ENCODE peak calls at places on chromosomes 3 and 15, in ten cellular contexts. S, Y, V, C, E, A, B, I, X and O are unnamed samples.

GRCh38 chr3:146966124-146966523 is 361.0 kb upstream of the PLSCR5 start:
- DNase-seq in Y (no peak), C (no peak), A (no peak), S (no peak), E (no peak), X (no peak), B (no peak), I (no peak), V (no peak), O (no peak)

GRCh38 chr3:24522155-24522579 is 27.5 kb upstream of the THRB start:
- DNase-seq in E (no peak), C (no peak), A (peak), Y (peak), B (no peak), I (peak), S (no peak), V (peak), X (no peak), O (no peak)

GRCh38 chr3:186477033-186477432 is 67.1 kb downstream of the CRYGS start:
- DNase-seq in X (no peak), C (no peak), A (no peak), I (no peak), B (no peak), V (no peak), E (no peak), Y (no peak), S (no peak), O (no peak)

GRCh38 chr3:136197159-136197715 is 1.1 kb upstream of the MSL2 start:
- DNase-seq in C (no peak), X (no peak), B (peak), S (no peak), I (no peak), E (no peak), A (no peak), Y (no peak), V (no peak), O (no peak)

GRCh38 chr3:140441006-140441405 is 236.9 kb upstream of the TRIM42 start:
- DNase-seq in X (peak), A (no peak), S (no peak), E (no peak), C (no peak), I (no peak), B (no peak), Y (no peak), V (peak), O (peak)

GRCh38 chr15:46732060-46732459 is 985.2 kb upstream of the SEMA6D start:
- DNase-seq in C (no peak), V (no peak), I (no peak), B (no peak), S (no peak), Y (no peak), X (no peak), A (no peak), E (no peak), O (no peak)

GRCh38 chr3:189355481-189356201 is 183.9 kb downstream of the TPRG1 start:
- DNase-seq in B (peak), X (peak), E (peak), I (no peak), S (peak), C (no peak), A (no peak), Y (no peak), V (no peak), O (peak)

GRCh38 chr3:67113802-67114407 is 115.8 kb downstream of the KBTBD8 start:
- DNase-seq in Y (peak), B (peak), S (peak), I (peak), X (peak), A (peak), V (peak), E (peak), C (peak), O (peak)

GRCh38 chr15:78977091-78977571 is 32.3 kb upstream of the CTSH start:
- DNase-seq in S (peak), C (no peak), X (no peak), B (no peak), E (no peak), V (no peak), Y (peak), I (no peak), A (no peak), O (no peak)

GRCh38 chr3:73508330-73508954 is 116.3 kb downstream of the PDZRN3 start:
- DNase-seq in Y (no peak), V (no peak), S (peak), E (peak), B (peak), I (peak), C (peak), X (peak), A (peak), O (peak)

GRCh38 chr3:46626039-46626438 is 13.7 kb downstream of the FAM240A start:
- DNase-seq in A (no peak), E (no peak), Y (no peak), X (no peak), V (no peak), I (no peak), C (no peak), B (no peak), S (no peak), O (no peak)

GRCh38 chr15:93109370-93110105 is 20.5 kb upstream of the RGMA start:
- DNase-seq in C (no peak), I (no peak), Y (no peak), V (no peak), A (no peak), B (no peak), X (no peak), E (no peak), S (no peak), O (no peak)

GRCh38 chr15:77647961-77648360 is 15.2 kb upstream of the LINGO1 start:
- DNase-seq in S (no peak), A (no peak), Y (no peak), E (no peak), V (no peak), C (no peak), X (no peak), B (no peak), I (no peak), O (no peak)

GRCh38 chr3:30626443-30627181 is 20.2 kb downstream of the TGFBR2 start:
- DNase-seq in S (no peak), I (no peak), A (no peak), V (no peak), X (peak), B (no peak), C (no peak), E (no peak), Y (no peak), O (peak)

GRCh38 chr3:149621218-149622005 is 36.4 kb downstream of the WWTR1 start:
- DNase-seq in A (no peak), I (no peak), E (no peak), S (peak), B (no peak), C (no peak), V (no peak), Y (no peak), X (peak), O (peak)

GRCh38 chr15:90095521-90095959 is 6.7 kb downstream of the IDH2 start:
- DNase-seq in V (no peak), E (no peak), B (no peak), X (no peak), S (peak), A (no peak), Y (no peak), C (no peak), I (no peak), O (no peak)

GRCh38 chr3:150118219-150118618 is 147.5 kb upstream of the PFN2 start:
- DNase-seq in I (no peak), B (no peak), E (no peak), Y (no peak), X (no peak), C (no peak), A (no peak), S (no peak), V (no peak), O (no peak)

GRCh38 chr3:188279696-188280398 is 125.9 kb downstream of the LPP start:
- DNase-seq in Y (no peak), S (peak), B (no peak), C (no peak), V (no peak), E (no peak), I (no peak), X (no peak), A (no peak), O (peak)

GRCh38 chr3:16258177-16258576 is 6.6 kb downstream of the DPH3 start:
- DNase-seq in I (no peak), B (no peak), E (no peak), X (no peak), S (no peak), C (no peak), A (no peak), V (no peak), Y (no peak), O (no peak)

GRCh38 chr3:124246949-124247348 is 255.0 kb upstream of the ROPN1 start:
- DNase-seq in E (no peak), S (peak), X (peak), I (no peak), Y (no peak), C (peak), V (no peak), A (no peak), B (no peak), O (no peak)

GRCh38 chr3:183473969-183474368 is 45.5 kb upstream of the MCF2L2 start:
- DNase-seq in Y (no peak), E (no peak), I (no peak), A (no peak), X (no peak), S (no peak), C (no peak), V (no peak), B (no peak), O (no peak)

GRCh38 chr3:163481738-163482137 is 1596.6 kb downstream of the SI start:
- DNase-seq in B (no peak), X (no peak), E (no peak), C (no peak), A (no peak), V (no peak), Y (no peak), I (no peak), S (no peak), O (no peak)

GRCh38 chr3:49899815-49900214 is 3.9 kb downstream of the MST1R start:
- DNase-seq in E (no peak), Y (no peak), C (no peak), S (peak), V (no peak), A (no peak), B (no peak), X (peak), I (no peak), O (no peak)

GRCh38 chr3:187256217-187256616 is 35.3 kb downstream of the MASP1 start:
- DNase-seq in C (peak), A (no peak), B (no peak), Y (no peak), I (no peak), S (no peak), V (no peak), X (no peak), E (no peak), O (no peak)

GRCh38 chr3:72446406-72447058 is 401.7 kb downstream of the SHQ1 start:
- DNase-seq in I (peak), X (peak), B (peak), S (peak), A (no peak), Y (peak), C (no peak), V (no peak), E (peak), O (peak)

GRCh38 chr3:150775001-150775599 is 12.1 kb upstream of the SIAH2 start:
- DNase-seq in C (no peak), S (no peak), V (no peak), E (no peak), Y (no peak), B (no peak), X (peak), I (no peak), A (no peak), O (peak)

GRCh38 chr15:70156781-70157261 is 59.1 kb upstream of the TLE3 start:
- DNase-seq in A (no peak), E (no peak), C (no peak), S (no peak), I (no peak), B (no peak), V (peak), X (peak), Y (no peak), O (peak)

GRCh38 chr3:4407941-4408340 is 59.1 kb downstream of the SUMF1 start:
- DNase-seq in I (no peak), B (no peak), V (no peak), S (no peak), Y (no peak), A (no peak), X (no peak), C (no peak), E (no peak), O (no peak)

GRCh38 chr3:128081846-128082245 is 29.6 kb downstream of the SEC61A1 start:
- DNase-seq in S (no peak), Y (no peak), V (no peak), E (no peak), A (no peak), B (no peak), X (peak), C (no peak), I (no peak), O (peak)

GRCh38 chr15:79160211-79160610 is 69.6 kb upstream of the RASGRF1 start:
- DNase-seq in V (no peak), I (no peak), B (no peak), C (no peak), X (peak), S (no peak), A (no peak), Y (no peak), E (no peak), O (no peak)

GRCh38 chr15:68885070-68885469 is 45.3 kb upstream of the SPESP1 start:
- DNase-seq in S (no peak), X (peak), A (no peak), Y (no peak), B (no peak), E (no peak), C (no peak), I (no peak), V (peak), O (peak)

GRCh38 chr3:184177331-184177731 is 2.7 kb downstream of the AP2M1 start:
- DNase-seq in I (no peak), V (peak), C (no peak), A (peak), Y (no peak), E (no peak), X (peak), B (no peak), S (no peak), O (peak)

GRCh38 chr3:169138849-169139416 is 524.6 kb downstream of the MECOM start:
- DNase-seq in I (no peak), E (no peak), S (no peak), C (no peak), V (no peak), A (no peak), Y (no peak), B (no peak), X (no peak), O (no peak)

GRCh38 chr3:54374214-54374855 is 252.0 kb downstream of the CACNA2D3 start:
- DNase-seq in A (peak), C (peak), S (peak), I (peak), V (no peak), X (no peak), E (no peak), B (no peak), Y (no peak), O (no peak)

GRCh38 chr3:43217633-43218032 is 68.7 kb upstream of the SNRK start:
- DNase-seq in A (no peak), X (peak), I (no peak), E (no peak), S (no peak), B (no peak), Y (no peak), C (no peak), V (no peak), O (peak)

GRCh38 chr15:54839379-54839778 is 357.4 kb downstream of the RSL24D1 start:
- DNase-seq in A (no peak), V (no peak), B (no peak), I (no peak), X (no peak), E (no peak), S (no peak), Y (no peak), C (no peak), O (no peak)

GRCh38 chr3:194805546-194805945 is 119.9 kb downstream of the FAM43A start:
- DNase-seq in Y (no peak), C (no peak), X (no peak), E (no peak), A (no peak), B (no peak), V (no peak), S (no peak), I (no peak), O (no peak)

GRCh38 chr3:194801378-194802124 is 115.9 kb downstream of the FAM43A start:
- DNase-seq in E (no peak), X (no peak), B (no peak), A (no peak), Y (no peak), C (no peak), I (no peak), S (no peak), V (no peak), O (no peak)

GRCh38 chr3:194806991-194807685 is 121.5 kb downstream of the FAM43A start:
- DNase-seq in C (no peak), I (no peak), E (no peak), A (no peak), V (no peak), S (no peak), X (peak), B (no peak), Y (no peak), O (no peak)

GRCh38 chr3:194802125-194802433 is 116.4 kb downstream of the FAM43A start:
- DNase-seq in A (no peak), E (no peak), S (no peak), V (no peak), Y (no peak), C (no peak), B (no peak), X (no peak), I (no peak), O (no peak)

GRCh38 chr3:194804796-194805195 is 119.1 kb downstream of the FAM43A start:
- DNase-seq in V (no peak), S (no peak), C (no peak), E (no peak), B (no peak), Y (no peak), I (no peak), A (no peak), X (no peak), O (no peak)
- H3K4me3 ChIP-seq in V (no peak), S (no peak), C (no peak), E (no peak), B (no peak), Y (no peak), I (no peak), A (no peak), X (no peak), O (no peak)

GRCh38 chr15:60118564-60119080 is 114.5 kb downstream of the FOXB1 start:
- DNase-seq in A (peak), I (no peak), E (no peak), B (no peak), V (no peak), X (no peak), Y (no peak), S (no peak), C (no peak), O (no peak)
- H3K4me3 ChIP-seq in A (no peak), I (no peak), E (no peak), B (no peak), V (no peak), X (no peak), Y (no peak), S (no peak), C (no peak), O (no peak)

GRCh38 chr3:197957775-197958103 is 2.3 kb upstream of the LMLN start:
- DNase-seq in I (no peak), X (no peak), B (no peak), A (no peak), Y (no peak), S (no peak), E (no peak), C (no peak), V (no peak), O (no peak)

GRCh38 chr3:197960694-197961581 is 921 bp downstream of the LMLN start:
- DNase-seq in B (no peak), S (no peak), E (no peak), C (peak), I (no peak), Y (no peak), V (no peak), A (no peak), X (peak), O (no peak)

GRCh38 chr3:197959891-197960693 is at the start of gene LMLN:
- DNase-seq in C (peak), V (peak), X (peak), A (peak), Y (peak), I (peak), E (peak), B (peak), S (peak), O (peak)

GRCh38 chr3:197958346-197958745 is 1.7 kb upstream of the LMLN start:
- DNase-seq in S (no peak), A (no peak), Y (no peak), B (no peak), X (no peak), C (no peak), V (no peak), E (no peak), I (no peak), O (no peak)

GRCh38 chr3:197959500-197959890 is 522 bp upstream of the LMLN start:
- DNase-seq in Y (no peak), E (no peak), C (no peak), A (no peak), V (no peak), B (no peak), I (no peak), X (no peak), S (no peak), O (no peak)
- H3K4me3 ChIP-seq in Y (peak), E (peak), C (peak), A (peak), V (peak), B (peak), I (peak), X (peak), S (peak), O (peak)

DNA sequence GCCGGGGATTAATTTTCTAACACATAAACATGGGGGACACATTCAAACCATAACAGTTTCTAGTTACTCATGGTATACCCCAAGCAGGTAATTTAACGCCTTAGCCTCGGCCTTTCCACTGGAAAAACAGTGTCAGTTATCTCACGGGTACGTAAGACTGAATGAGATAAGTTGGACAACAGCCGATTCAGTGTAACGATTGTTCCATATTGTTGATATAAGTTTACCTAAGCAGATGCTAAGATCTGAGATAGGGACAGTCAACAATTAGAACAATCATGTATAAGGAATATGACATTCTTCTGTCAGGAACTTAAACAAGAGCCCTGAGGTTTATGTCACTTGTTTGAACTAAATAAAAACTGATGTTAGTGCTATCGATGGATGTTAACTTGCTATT is 130.8 kb downstream of the GHSR start:
- DNase-seq in C (no peak), B (no peak), E (no peak), I (no peak), A (no peak), V (no peak), Y (no peak), X (no peak), S (no peak), O (no peak)
- H3K4me3 ChIP-seq in C (no peak), B (no peak), E (no peak), I (no peak), A (no peak), V (no peak), Y (no peak), X (no peak), S (no peak), O (no peak)